ENCODE peak calls at places on chromosomes 2 and 18, in ten cellular contexts. N, E, S, K, X, U, L, B, J and F are unnamed samples.

GRCh38 chr2:187475499-187476248 is 27.6 kb upstream of the CALCRL start:
- DNase-seq in N (no peak), E (no peak), S (no peak), K (no peak), X (no peak), U (no peak), L (no peak), B (no peak), J (no peak), F (no peak)

GRCh38 chr2:55459741-55460274 is 40.2 kb upstream of the CCDC88A start:
- DNase-seq in N (no peak), E (no peak), S (no peak), K (no peak), X (no peak), U (no peak), L (no peak), B (no peak), J (no peak), F (no peak)

GRCh38 chr2:82120120-82120519 is 1815.6 kb upstream of the LRRTM1 start:
- DNase-seq in N (no peak), E (no peak), S (no peak), K (no peak), X (no peak), U (no peak), L (no peak), B (no peak), J (no peak), F (no peak)

GRCh38 chr18:56068030-56068671 is 480.2 kb upstream of the TCF4 start:
- DNase-seq in N (peak), E (no peak), S (peak), K (no peak), X (peak), U (no peak), L (peak), B (peak), J (no peak), F (no peak)

GRCh38 chr2:19607400-19607799 is 249.0 kb upstream of the OSR1 start:
- DNase-seq in N (no peak), E (no peak), S (no peak), K (no peak), X (peak), U (no peak), L (no peak), B (no peak), J (no peak), F (no peak)

GRCh38 chr2:219530048-219530963 is 13.3 kb downstream of the CHPF start:
- DNase-seq in N (no peak), E (peak), S (peak), K (peak), X (peak), U (peak), L (peak), B (no peak), J (peak), F (peak)

GRCh38 chr2:72148391-72148974 is 821 bp upstream of the CYP26B1 start:
- DNase-seq in N (no peak), E (no peak), S (peak), K (no peak), X (no peak), U (peak), L (no peak), B (no peak), J (no peak), F (no peak)

GRCh38 chr18:48921305-48922202 is 29.2 kb downstream of the SMAD7 start:
- DNase-seq in N (no peak), E (no peak), S (no peak), K (no peak), X (no peak), U (peak), L (no peak), B (no peak), J (no peak), F (no peak)

GRCh38 chr2:219991116-219991515 is 363.7 kb downstream of the SLC4A3 start:
- DNase-seq in N (no peak), E (no peak), S (no peak), K (no peak), X (no peak), U (no peak), L (no peak), B (no peak), J (no peak), F (no peak)

GRCh38 chr18:11994346-11994707 is 13.0 kb downstream of the IMPA2 start:
- DNase-seq in N (no peak), E (no peak), S (no peak), K (no peak), X (no peak), U (no peak), L (peak), B (peak), J (no peak), F (no peak)

GRCh38 chr2:167134381-167135072 is 246.2 kb downstream of the XIRP2 start:
- DNase-seq in N (peak), E (no peak), S (no peak), K (no peak), X (peak), U (no peak), L (peak), B (no peak), J (no peak), F (no peak)

GRCh38 chr2:183070942-183071844 is 7.4 kb upstream of the DUSP19 start:
- DNase-seq in N (no peak), E (no peak), S (no peak), K (no peak), X (peak), U (peak), L (peak), B (no peak), J (no peak), F (no peak)

GRCh38 chr2:174465327-174465726 is 21.5 kb downstream of the GPR155 start:
- DNase-seq in N (no peak), E (no peak), S (no peak), K (no peak), X (peak), U (peak), L (no peak), B (no peak), J (no peak), F (no peak)